ENCODE peak calls at places on chromosomes 3 and 15, in nine cellular contexts. P, G, X, E, S, R, J, A and V are unnamed samples.

GRCh38 chr3:151219056-151219455 is 16.0 kb upstream of the GPR171 start:
- ATAC-seq in R (no peak), G (no peak), E (no peak), A (peak; percentile 78), P (no peak), X (peak; percentile 90), S (no peak), J (no peak), V (peak; percentile 94)

GRCh38 chr3:179526482-179526881 is 36.2 kb upstream of the ACTL6A start:
- ATAC-seq in X (no peak), R (peak; percentile 59), E (peak; percentile 55), A (no peak), G (peak; percentile 67), J (no peak), P (peak; percentile 51), S (no peak), V (no peak)

GRCh38 chr15:95142441-95142840 is 911.1 kb downstream of the MCTP2 start:
- ATAC-seq in G (no peak), X (no peak), P (no peak), E (no peak), R (no peak), S (no peak), A (no peak), J (no peak), V (no peak)

GRCh38 chr3:42822828-42823227 is 13.6 kb downstream of the ACKR2 start:
- ATAC-seq in J (no peak), E (no peak), R (no peak), S (peak; percentile 56), G (no peak), A (no peak), X (no peak), P (no peak), V (no peak)

GRCh38 chr3:25423780-25424179 is 4.3 kb upstream of the RARB start:
- ATAC-seq in S (no peak), G (no peak), J (no peak), R (no peak), X (no peak), E (no peak), P (no peak), A (no peak), V (no peak)

GRCh38 chr3:132230156-132231000 is 86.8 kb upstream of the ACP3 start:
- ATAC-seq in G (no peak), P (no peak), R (no peak), X (no peak), J (no peak), A (no peak), E (no peak), S (no peak), V (no peak)

GRCh38 chr3:185630182-185630622 is 44.1 kb downstream of the SENP2 start:
- ATAC-seq in J (no peak), E (peak; percentile 81), X (no peak), G (peak; percentile 58), P (peak; percentile 67), R (peak; percentile 57), A (no peak), S (no peak), V (no peak)

GRCh38 chr3:108053025-108053424 is 37.8 kb downstream of the CD47 start:
- ATAC-seq in R (no peak), P (peak; percentile 39), S (no peak), E (peak; percentile 53), J (no peak), X (no peak), G (no peak), A (no peak), V (no peak)

GRCh38 chr3:122948398-122948797 is 79.2 kb downstream of the SEMA5B start:
- ATAC-seq in E (peak; percentile 73), R (no peak), X (no peak), J (no peak), S (peak; percentile 71), P (peak; percentile 64), A (no peak), G (peak; percentile 48), V (no peak)

GRCh38 chr3:45554001-45554691 is 40.4 kb upstream of the LIMD1 start:
- ATAC-seq in G (peak; percentile 10), E (peak; percentile 30), R (peak; percentile 16), A (peak; percentile 43), X (no peak), P (peak; percentile 33), J (no peak), S (peak; percentile 7), V (peak; percentile 25)

GRCh38 chr3:71428841-71429609 is 154.5 kb downstream of the FOXP1 start:
- ATAC-seq in A (no peak), P (peak; percentile 42), G (peak; percentile 61), R (peak; percentile 44), S (no peak), X (no peak), E (peak; percentile 52), J (peak; percentile 37), V (no peak)

GRCh38 chr15:65653341-65653740 is 31.6 kb downstream of the SLC24A1 start:
- ATAC-seq in A (no peak), R (no peak), S (no peak), G (no peak), X (peak; percentile 36), P (no peak), E (no peak), J (no peak), V (no peak)

GRCh38 chr15:89301304-89302089 is 33.1 kb downstream of the POLG start:
- ATAC-seq in X (peak; percentile 81), S (no peak), E (no peak), R (no peak), G (no peak), J (no peak), A (peak; percentile 45), P (no peak), V (peak; percentile 85)

GRCh38 chr3:187919018-187919417 is 173.8 kb upstream of the BCL6 start:
- ATAC-seq in G (no peak), E (no peak), P (no peak), R (no peak), A (peak; percentile 62), J (peak; percentile 86), S (no peak), X (peak; percentile 50), V (peak; percentile 66)

GRCh38 chr15:42050484-42051255 is 29.8 kb upstream of the PLA2G4E start:
- ATAC-seq in E (peak; percentile 84), X (no peak), A (no peak), P (peak; percentile 68), S (no peak), J (no peak), R (no peak), G (peak; percentile 62), V (no peak)

GRCh38 chr3:197328198-197328597 is 29.8 kb upstream of the DLG1 start:
- ATAC-seq in P (no peak), G (no peak), X (no peak), A (no peak), R (no peak), E (no peak), J (no peak), S (no peak), V (no peak)

GRCh38 chr15:68797589-68798377 is 22.9 kb downstream of the ANP32A start:
- ATAC-seq in J (no peak), G (peak; percentile 60), X (peak; percentile 14), E (peak; percentile 8), R (no peak), P (peak; percentile 20), S (peak; percentile 94), A (peak; percentile 56), V (peak; percentile 28)

GRCh38 chr3:2957115-2957514 is 153.1 kb downstream of the IL5RA start:
- ATAC-seq in S (no peak), X (no peak), P (no peak), J (no peak), E (no peak), A (no peak), G (no peak), R (no peak), V (no peak)

GRCh38 chr3:41684802-41685740 is 276.8 kb downstream of the ULK4 start:
- ATAC-seq in E (no peak), G (no peak), X (no peak), J (no peak), A (no peak), S (no peak), R (no peak), P (no peak), V (no peak)

GRCh38 chr3:24177201-24177600 is 232.1 kb downstream of the NR1D2 start:
- ATAC-seq in P (no peak), X (no peak), E (no peak), R (no peak), G (no peak), A (no peak), S (no peak), J (no peak), V (no peak)

GRCh38 chr3:121793078-121793477 is 41.8 kb downstream of the IQCB1 start:
- ATAC-seq in G (no peak), A (no peak), P (no peak), X (no peak), R (no peak), E (no peak), S (no peak), J (no peak), V (no peak)

GRCh38 chr3:119436977-119437376 is 26.4 kb downstream of the TMEM39A start:
- ATAC-seq in R (no peak), G (no peak), J (no peak), X (no peak), P (no peak), S (no peak), A (no peak), E (no peak), V (no peak)

GRCh38 chr15:40918146-40918798 is 10.9 kb upstream of the DLL4 start:
- ATAC-seq in S (no peak), J (no peak), G (peak; percentile 27), A (no peak), X (no peak), P (no peak), R (peak; percentile 37), E (no peak), V (no peak)

GRCh38 chr15:53716909-53717878 is 42.3 kb downstream of the WDR72 start:
- ATAC-seq in S (no peak), A (no peak), E (no peak), P (no peak), J (no peak), R (no peak), X (no peak), G (no peak), V (no peak)

GRCh38 chr3:61665121-61665520 is 103.8 kb downstream of the PTPRG start:
- ATAC-seq in X (no peak), G (no peak), P (no peak), S (no peak), E (no peak), A (no peak), J (no peak), R (no peak), V (no peak)

GRCh38 chr3:143847787-143848631 is at the start of gene SLC9A9:
- ATAC-seq in E (peak; percentile 85), R (peak; percentile 78), P (peak; percentile 77), J (peak; percentile 85), A (peak; percentile 95), G (peak; percentile 91), S (peak; percentile 48), X (peak; percentile 93), V (peak; percentile 94)

GRCh38 chr3:69647710-69648109 is 91.6 kb upstream of the MITF start:
- ATAC-seq in S (no peak), G (no peak), R (no peak), J (no peak), A (no peak), E (no peak), X (no peak), P (no peak), V (no peak)

GRCh38 chr15:77507911-77508310 is 87.2 kb downstream of the HMG20A start:
- ATAC-seq in R (peak; percentile 63), S (no peak), P (peak; percentile 94), A (no peak), G (peak; percentile 92), E (peak; percentile 89), J (no peak), X (no peak), V (no peak)

GRCh38 chr3:142489572-142490323 is 41.9 kb upstream of the XRN1 start:
- ATAC-seq in A (no peak), S (no peak), R (no peak), P (no peak), G (no peak), J (no peak), E (no peak), X (no peak), V (no peak)

GRCh38 chr3:13570391-13571194 is 21.7 kb downstream of the FBLN2 start:
- ATAC-seq in A (no peak), P (no peak), J (no peak), G (no peak), X (no peak), S (no peak), R (no peak), E (no peak), V (no peak)